ENCODE peak calls at places on chromosomes 1 and 21, in nine cellular contexts. K is GM04503; L is stimulated activated CD8-positive, alpha-beta memory T cell treated with anti-CD3 and anti-CD28 coated beads, Interleukin-12 subunit alpha, Interleukin-12 subunit beta, amount 100 ng/mL, for 1 hour; R is neural crest cell; J is iris pigment epithelial cell; N is T-cell; H is AG10803; C is NCI-H2171; F is NCI-H1105. V is an unnamed sample.

GRCh38 chr1:207814469-207814868 is 62.6 kb downstream of the CD46 start:
- DNase-seq in K (no peak), L (no peak), R (no peak), J (no peak), N (no peak), H (no peak), C (no peak), F (no peak), V (no peak)

GRCh38 chr1:174222166-174222949 is 63.0 kb downstream of the RABGAP1L start:
- DNase-seq in K (peak), L (no peak), R (no peak), J (peak), N (no peak), H (peak), C (no peak), F (no peak), V (no peak)

GRCh38 chr1:175192111-175192629 is 406 bp downstream of the KIAA0040 start:
- DNase-seq in K (no peak), L (no peak), R (no peak), J (no peak), N (peak), H (no peak), C (peak), F (peak), V (peak)

GRCh38 chr21:45266518-45267389 is 20.9 kb downstream of the POFUT2 start:
- DNase-seq in K (no peak), L (no peak), R (no peak), J (peak), N (peak), H (peak), C (no peak), F (no peak), V (no peak)

GRCh38 chr1:109167114-109167513 is 46.6 kb upstream of the SARS1 start:
- DNase-seq in K (no peak), L (no peak), R (no peak), J (no peak), N (no peak), H (peak), C (no peak), F (no peak), V (no peak)

GRCh38 chr1:193593355-193593874 is 407.0 kb upstream of the B3GALT2 start:
- DNase-seq in K (no peak), L (no peak), R (no peak), J (no peak), N (no peak), H (no peak), C (no peak), F (no peak), V (no peak)

GRCh38 chr1:12525311-12526181 is 92.5 kb downstream of the DHRS3 start:
- DNase-seq in K (no peak), L (no peak), R (no peak), J (no peak), N (no peak), H (peak), C (no peak), F (no peak), V (no peak)

GRCh38 chr1:173705117-173705516 is 9.7 kb upstream of the KLHL20 start:
- DNase-seq in K (no peak), L (no peak), R (no peak), J (no peak), N (no peak), H (no peak), C (no peak), F (no peak), V (no peak)

GRCh38 chr21:20020032-20020431 is 978.2 kb upstream of the NCAM2 start:
- DNase-seq in K (no peak), L (no peak), R (no peak), J (no peak), N (no peak), H (no peak), C (no peak), F (no peak), V (no peak)

GRCh38 chr1:33735624-33736023 is 128.3 kb upstream of the HMGB4 start:
- DNase-seq in K (no peak), L (no peak), R (no peak), J (peak), N (no peak), H (peak), C (no peak), F (no peak), V (no peak)

GRCh38 chr1:170586321-170586855 is 54.4 kb downstream of the GORAB start:
- DNase-seq in K (no peak), L (no peak), R (no peak), J (no peak), N (no peak), H (peak), C (no peak), F (no peak), V (peak)

GRCh38 chr1:62417351-62417999 is 19.4 kb upstream of the USP1 start:
- DNase-seq in K (no peak), L (no peak), R (no peak), J (no peak), N (no peak), H (no peak), C (no peak), F (no peak), V (no peak)

GRCh38 chr1:8653878-8654277 is 163.6 kb downstream of the RERE start:
- DNase-seq in K (no peak), L (no peak), R (no peak), J (no peak), N (no peak), H (no peak), C (no peak), F (no peak), V (no peak)

GRCh38 chr1:165481820-165482532 is 37.0 kb upstream of the RXRG start:
- DNase-seq in K (peak), L (no peak), R (no peak), J (peak), N (no peak), H (peak), C (no peak), F (no peak), V (peak)